ENCODE peak calls at places on chromosomes 1 and 21, in nine cellular contexts. One of them, this sample, is unnamed.

GRCh38 chr1:31196685-31197084 is 43.0 kb downstream of the NKAIN1 start:
- DNase-seq in PC-3: peak
- DNase-seq in cardiac muscle cell: peak
- DNase-seq in AG10803: peak
- DNase-seq in hepatocyte: peak
- DNase-seq in fibroblast of the aortic adventitia: peak
- DNase-seq in AG09309: peak
- DNase-seq in lung: no peak
- DNase-seq in HFF-Myc: no peak
- DNase-seq in this sample: no peak

GRCh38 chr1:243287652-243288051 is 31.8 kb downstream of the SDCCAG8 start:
- DNase-seq in AG09309: peak
- DNase-seq in fibroblast of the aortic adventitia: peak
- DNase-seq in lung: no peak
- DNase-seq in cardiac muscle cell: peak
- DNase-seq in PC-3: peak
- DNase-seq in AG10803: peak
- DNase-seq in HFF-Myc: peak
- DNase-seq in hepatocyte: no peak
- DNase-seq in this sample: no peak

GRCh38 chr1:12316331-12316730 is 86.5 kb downstream of the VPS13D start:
- DNase-seq in fibroblast of the aortic adventitia: peak
- DNase-seq in lung: no peak
- DNase-seq in cardiac muscle cell: peak
- DNase-seq in hepatocyte: peak
- DNase-seq in PC-3: no peak
- DNase-seq in HFF-Myc: no peak
- DNase-seq in AG10803: peak
- DNase-seq in AG09309: no peak
- DNase-seq in this sample: no peak

GRCh38 chr21:26717146-26717739 is 128.0 kb downstream of the ADAMTS1 start:
- DNase-seq in cardiac muscle cell: peak
- DNase-seq in PC-3: peak
- DNase-seq in AG10803: peak
- DNase-seq in AG09309: no peak
- DNase-seq in lung: no peak
- DNase-seq in hepatocyte: no peak
- DNase-seq in HFF-Myc: no peak
- DNase-seq in fibroblast of the aortic adventitia: peak
- DNase-seq in this sample: no peak

GRCh38 chr1:54255026-54255425 is 55.1 kb downstream of the MRPL37 start:
- DNase-seq in lung: no peak
- DNase-seq in AG09309: no peak
- DNase-seq in AG10803: peak
- DNase-seq in fibroblast of the aortic adventitia: peak
- DNase-seq in hepatocyte: no peak
- DNase-seq in cardiac muscle cell: no peak
- DNase-seq in PC-3: peak
- DNase-seq in HFF-Myc: no peak
- DNase-seq in this sample: no peak

GRCh38 chr1:165883056-165883455 is 55.6 kb downstream of the UCK2 start:
- DNase-seq in fibroblast of the aortic adventitia: no peak
- DNase-seq in AG10803: peak
- DNase-seq in lung: no peak
- DNase-seq in cardiac muscle cell: no peak
- DNase-seq in hepatocyte: no peak
- DNase-seq in HFF-Myc: no peak
- DNase-seq in AG09309: no peak
- DNase-seq in PC-3: peak
- DNase-seq in this sample: no peak

GRCh38 chr1:47755368-47755990 is 241.7 kb downstream of the TRABD2B start:
- DNase-seq in AG10803: no peak
- DNase-seq in fibroblast of the aortic adventitia: no peak
- DNase-seq in lung: no peak
- DNase-seq in hepatocyte: no peak
- DNase-seq in HFF-Myc: no peak
- DNase-seq in PC-3: peak
- DNase-seq in AG09309: no peak
- DNase-seq in cardiac muscle cell: peak
- DNase-seq in this sample: peak

GRCh38 chr1:180778782-180779398 is 133.8 kb upstream of the KIAA1614 start:
- DNase-seq in hepatocyte: peak
- DNase-seq in cardiac muscle cell: no peak
- DNase-seq in PC-3: peak
- DNase-seq in AG10803: no peak
- DNase-seq in HFF-Myc: no peak
- DNase-seq in AG09309: no peak
- DNase-seq in fibroblast of the aortic adventitia: no peak
- DNase-seq in lung: no peak
- DNase-seq in this sample: no peak

GRCh38 chr1:109357673-109358072 is 40.0 kb downstream of the SORT1 start:
- DNase-seq in PC-3: no peak
- DNase-seq in cardiac muscle cell: peak
- DNase-seq in lung: no peak
- DNase-seq in hepatocyte: no peak
- DNase-seq in AG10803: no peak
- DNase-seq in HFF-Myc: no peak
- DNase-seq in fibroblast of the aortic adventitia: peak
- DNase-seq in AG09309: no peak
- DNase-seq in this sample: no peak

GRCh38 chr1:151007853-151008243 is 401 bp upstream of the PRUNE1 start:
- DNase-seq in HFF-Myc: no peak
- DNase-seq in AG10803: no peak
- DNase-seq in hepatocyte: no peak
- DNase-seq in PC-3: no peak
- DNase-seq in cardiac muscle cell: no peak
- DNase-seq in fibroblast of the aortic adventitia: no peak
- DNase-seq in lung: no peak
- DNase-seq in AG09309: no peak
- DNase-seq in this sample: no peak

GRCh38 chr1:5704785-5705514 is 287.3 kb downstream of the NPHP4 start:
- DNase-seq in AG10803: no peak
- DNase-seq in lung: no peak
- DNase-seq in HFF-Myc: no peak
- DNase-seq in AG09309: no peak
- DNase-seq in fibroblast of the aortic adventitia: no peak
- DNase-seq in PC-3: no peak
- DNase-seq in hepatocyte: no peak
- DNase-seq in cardiac muscle cell: no peak
- DNase-seq in this sample: no peak

GRCh38 chr1:42853116-42853884 is 6.9 kb downstream of the ZNF691 start:
- DNase-seq in AG10803: no peak
- DNase-seq in AG09309: no peak
- DNase-seq in PC-3: peak
- DNase-seq in lung: no peak
- DNase-seq in hepatocyte: no peak
- DNase-seq in cardiac muscle cell: no peak
- DNase-seq in HFF-Myc: no peak
- DNase-seq in fibroblast of the aortic adventitia: peak
- DNase-seq in this sample: no peak

GRCh38 chr1:29655945-29656866 is 419.9 kb downstream of the PTPRU start:
- DNase-seq in HFF-Myc: no peak
- DNase-seq in lung: no peak
- DNase-seq in PC-3: peak
- DNase-seq in AG09309: no peak
- DNase-seq in cardiac muscle cell: peak
- DNase-seq in fibroblast of the aortic adventitia: no peak
- DNase-seq in hepatocyte: no peak
- DNase-seq in AG10803: no peak
- DNase-seq in this sample: peak

GRCh38 chr21:33870768-33871167 is 44.8 kb downstream of the ATP5PO start:
- DNase-seq in AG09309: no peak
- DNase-seq in AG10803: no peak
- DNase-seq in fibroblast of the aortic adventitia: no peak
- DNase-seq in cardiac muscle cell: no peak
- DNase-seq in PC-3: no peak
- DNase-seq in HFF-Myc: no peak
- DNase-seq in lung: no peak
- DNase-seq in hepatocyte: no peak
- DNase-seq in this sample: no peak

GRCh38 chr1:40182956-40183710 is 21.9 kb downstream of the RLF start:
- DNase-seq in AG09309: no peak
- DNase-seq in lung: no peak
- DNase-seq in PC-3: peak
- DNase-seq in cardiac muscle cell: peak
- DNase-seq in hepatocyte: peak
- DNase-seq in AG10803: peak
- DNase-seq in HFF-Myc: no peak
- DNase-seq in fibroblast of the aortic adventitia: peak
- DNase-seq in this sample: no peak

GRCh38 chr1:62062087-62062486 is 132.6 kb upstream of the L1TD1 start:
- DNase-seq in lung: no peak
- DNase-seq in AG09309: no peak
- DNase-seq in PC-3: no peak
- DNase-seq in fibroblast of the aortic adventitia: no peak
- DNase-seq in AG10803: no peak
- DNase-seq in cardiac muscle cell: no peak
- DNase-seq in hepatocyte: no peak
- DNase-seq in HFF-Myc: no peak
- DNase-seq in this sample: no peak

GRCh38 chr1:56821462-56821797 is 2.2 kb upstream of the FYB2 start:
- DNase-seq in lung: no peak
- DNase-seq in cardiac muscle cell: peak
- DNase-seq in fibroblast of the aortic adventitia: peak
- DNase-seq in hepatocyte: peak
- DNase-seq in AG10803: no peak
- DNase-seq in AG09309: no peak
- DNase-seq in PC-3: peak
- DNase-seq in HFF-Myc: no peak
- DNase-seq in this sample: peak

GRCh38 chr21:42475526-42476492 is 20.2 kb downstream of the RSPH1 start:
- DNase-seq in cardiac muscle cell: no peak
- DNase-seq in AG10803: no peak
- DNase-seq in hepatocyte: no peak
- DNase-seq in AG09309: no peak
- DNase-seq in HFF-Myc: no peak
- DNase-seq in PC-3: no peak
- DNase-seq in lung: no peak
- DNase-seq in fibroblast of the aortic adventitia: no peak
- DNase-seq in this sample: no peak

GRCh38 chr1:157806431-157807149 is 13.3 kb downstream of the FCRL1 start:
- DNase-seq in hepatocyte: no peak
- DNase-seq in fibroblast of the aortic adventitia: no peak
- DNase-seq in lung: no peak
- DNase-seq in cardiac muscle cell: no peak
- DNase-seq in HFF-Myc: no peak
- DNase-seq in PC-3: no peak
- DNase-seq in AG10803: no peak
- DNase-seq in AG09309: no peak
- DNase-seq in this sample: no peak
- H3K4me3 ChIP-seq in hepatocyte: no peak
- H3K4me3 ChIP-seq in fibroblast of the aortic adventitia: no peak
- H3K4me3 ChIP-seq in lung: no peak
- H3K4me3 ChIP-seq in cardiac muscle cell: no peak
- H3K4me3 ChIP-seq in HFF-Myc: no peak
- H3K4me3 ChIP-seq in PC-3: no peak
- H3K4me3 ChIP-seq in AG10803: no peak
- H3K4me3 ChIP-seq in AG09309: no peak
- H3K4me3 ChIP-seq in this sample: no peak

GRCh38 chr1:36126005-36126716 is 1.1 kb upstream of the COL8A2 start:
- DNase-seq in PC-3: no peak
- DNase-seq in cardiac muscle cell: no peak
- DNase-seq in HFF-Myc: no peak
- DNase-seq in lung: no peak
- DNase-seq in hepatocyte: no peak
- DNase-seq in fibroblast of the aortic adventitia: no peak
- DNase-seq in AG09309: no peak
- DNase-seq in AG10803: no peak
- DNase-seq in this sample: no peak
- H3K4me3 ChIP-seq in PC-3: no peak
- H3K4me3 ChIP-seq in cardiac muscle cell: no peak
- H3K4me3 ChIP-seq in HFF-Myc: no peak
- H3K4me3 ChIP-seq in lung: no peak
- H3K4me3 ChIP-seq in hepatocyte: no peak
- H3K4me3 ChIP-seq in fibroblast of the aortic adventitia: no peak
- H3K4me3 ChIP-seq in AG09309: no peak
- H3K4me3 ChIP-seq in AG10803: no peak
- H3K4me3 ChIP-seq in this sample: no peak

GRCh38 chr1:221706191-221706590 is 35.7 kb downstream of the DUSP10 start:
- DNase-seq in fibroblast of the aortic adventitia: no peak
- DNase-seq in AG10803: no peak
- DNase-seq in AG09309: no peak
- DNase-seq in hepatocyte: no peak
- DNase-seq in PC-3: no peak
- DNase-seq in HFF-Myc: no peak
- DNase-seq in cardiac muscle cell: no peak
- DNase-seq in lung: no peak
- DNase-seq in this sample: no peak

GRCh38 chr1:221704291-221704690 is 37.6 kb downstream of the DUSP10 start:
- DNase-seq in cardiac muscle cell: peak
- DNase-seq in AG10803: peak
- DNase-seq in hepatocyte: no peak
- DNase-seq in fibroblast of the aortic adventitia: peak
- DNase-seq in AG09309: peak
- DNase-seq in PC-3: no peak
- DNase-seq in HFF-Myc: no peak
- DNase-seq in lung: no peak
- DNase-seq in this sample: no peak

GRCh38 chr1:221708987-221709386 is 32.9 kb downstream of the DUSP10 start:
- DNase-seq in fibroblast of the aortic adventitia: peak
- DNase-seq in PC-3: peak
- DNase-seq in cardiac muscle cell: peak
- DNase-seq in AG09309: no peak
- DNase-seq in AG10803: peak
- DNase-seq in lung: no peak
- DNase-seq in hepatocyte: peak
- DNase-seq in HFF-Myc: no peak
- DNase-seq in this sample: peak

GRCh38 chr1:221708076-221708571 is 33.8 kb downstream of the DUSP10 start:
- DNase-seq in AG10803: peak
- DNase-seq in PC-3: no peak
- DNase-seq in HFF-Myc: no peak
- DNase-seq in hepatocyte: no peak
- DNase-seq in fibroblast of the aortic adventitia: no peak
- DNase-seq in cardiac muscle cell: peak
- DNase-seq in lung: no peak
- DNase-seq in AG09309: no peak
- DNase-seq in this sample: no peak

GRCh38 chr1:221706862-221707582 is 34.9 kb downstream of the DUSP10 start:
- DNase-seq in HFF-Myc: no peak
- DNase-seq in hepatocyte: no peak
- DNase-seq in AG10803: no peak
- DNase-seq in lung: no peak
- DNase-seq in AG09309: no peak
- DNase-seq in fibroblast of the aortic adventitia: no peak
- DNase-seq in cardiac muscle cell: no peak
- DNase-seq in PC-3: no peak
- DNase-seq in this sample: no peak
- H3K4me3 ChIP-seq in HFF-Myc: no peak
- H3K4me3 ChIP-seq in hepatocyte: no peak
- H3K4me3 ChIP-seq in AG10803: no peak
- H3K4me3 ChIP-seq in lung: no peak
- H3K4me3 ChIP-seq in AG09309: no peak
- H3K4me3 ChIP-seq in fibroblast of the aortic adventitia: no peak
- H3K4me3 ChIP-seq in cardiac muscle cell: no peak
- H3K4me3 ChIP-seq in PC-3: no peak
- H3K4me3 ChIP-seq in this sample: no peak

DNA sequence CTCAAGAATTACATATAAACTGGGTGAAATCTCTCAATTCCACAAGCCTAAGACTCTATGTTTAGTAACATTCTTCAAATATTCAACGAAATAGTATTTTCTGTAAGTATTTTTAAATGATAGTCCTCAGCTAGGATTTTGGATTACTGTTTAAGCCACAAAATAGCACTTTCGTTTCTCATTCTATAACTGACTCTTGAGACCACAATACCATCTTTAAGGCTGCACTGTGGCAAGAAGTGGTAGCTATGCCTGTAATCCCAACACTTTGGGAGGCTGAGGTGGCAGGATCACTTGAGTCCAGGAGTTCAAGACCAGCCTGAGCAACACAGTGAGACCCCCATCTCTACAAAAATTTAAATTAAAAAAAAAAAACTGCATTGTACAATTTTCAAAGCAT is 126.7 kb downstream of the CDC42BPA start:
- DNase-seq in fibroblast of the aortic adventitia: no peak
- DNase-seq in HFF-Myc: no peak
- DNase-seq in hepatocyte: no peak
- DNase-seq in AG09309: no peak
- DNase-seq in AG10803: no peak
- DNase-seq in PC-3: no peak
- DNase-seq in lung: no peak
- DNase-seq in cardiac muscle cell: no peak
- DNase-seq in this sample: no peak
- H3K4me3 ChIP-seq in fibroblast of the aortic adventitia: no peak
- H3K4me3 ChIP-seq in HFF-Myc: no peak
- H3K4me3 ChIP-seq in hepatocyte: no peak
- H3K4me3 ChIP-seq in AG09309: no peak
- H3K4me3 ChIP-seq in AG10803: no peak
- H3K4me3 ChIP-seq in PC-3: no peak
- H3K4me3 ChIP-seq in lung: no peak
- H3K4me3 ChIP-seq in cardiac muscle cell: no peak
- H3K4me3 ChIP-seq in this sample: no peak